ENCODE peak calls at places on chromosomes 5 and 9, in seven cellular contexts. Z is mesothelial cell of epicardium; O is nephron progenitor cell; G is stimulated activated CD8-positive, alpha-beta memory T cell treated with anti-CD3 and anti-CD28 coated beads, Interleukin-12 subunit alpha, Interleukin-12 subunit beta, amount 100 ng/mL, for 4 hours; A is NCI-H1417; D is activated naive CD8-positive, alpha-beta T cell treated with anti-CD3 and anti-CD28 coated beads, Interleukin-2, amount 50 U/mL, for 24 hours; C is fibroblast of the aortic adventitia. V is an unnamed sample.

GRCh38 chr9:35748858-35749514 is at the start of the genes GBA2 and RGP1:
- DNase-seq in Z (peak; percentile 42), C (peak; percentile 50), A (peak; percentile 69), G (peak; percentile 61), D (peak; percentile 80), O (peak; percentile 84), V (peak; percentile 61)

GRCh38 chr9:109060235-109060634 is 46.9 kb upstream of the CTNNAL1 start:
- DNase-seq in A (no peak), C (no peak), O (no peak), D (no peak), Z (no peak), G (no peak), V (no peak)

GRCh38 chr5:7745882-7746735 is 104.8 kb downstream of the CFAP90 start:
- DNase-seq in D (peak; percentile 55), O (peak; percentile 88), G (no peak), A (peak; percentile 93), Z (peak; percentile 53), C (peak; percentile 79), V (peak; percentile 43)

GRCh38 chr5:127505819-127506218 is 11.6 kb upstream of the PRRC1 start:
- DNase-seq in G (no peak), O (no peak), D (no peak), A (no peak), C (no peak), Z (no peak), V (no peak)

GRCh38 chr9:134341306-134341705 is 15.1 kb downstream of the RXRA start:
- DNase-seq in A (no peak), Z (no peak), O (no peak), D (no peak), G (no peak), C (no peak), V (no peak)

GRCh38 chr9:99234618-99235017 is 12.5 kb downstream of the SEC61B start:
- DNase-seq in D (no peak), O (no peak), A (no peak), G (no peak), Z (no peak), C (no peak), V (no peak)

GRCh38 chr5:123807177-123807900 is 295.4 kb downstream of the CSNK1G3 start:
- DNase-seq in C (no peak), A (peak; percentile 78), D (no peak), G (no peak), Z (no peak), O (no peak), V (no peak)

GRCh38 chr5:41112486-41113455 is 41.6 kb upstream of the MROH2B start:
- DNase-seq in C (peak; percentile 60), O (no peak), A (no peak), D (no peak), G (no peak), Z (no peak), V (no peak)

GRCh38 chr9:108724122-108724521 is 131.7 kb downstream of the ACTL7B start:
- DNase-seq in D (no peak), O (no peak), G (no peak), Z (no peak), C (no peak), A (no peak), V (no peak)

GRCh38 chr9:127333326-127334064 is 63.5 kb upstream of the SLC2A8 start:
- DNase-seq in A (no peak), O (no peak), D (no peak), C (no peak), G (no peak), Z (no peak), V (no peak)

GRCh38 chr5:130571076-130571475 is 594.0 kb downstream of the HINT1 start:
- DNase-seq in Z (no peak), D (no peak), A (no peak), C (no peak), G (no peak), O (no peak), V (no peak)

GRCh38 chr5:135697959-135698345 is 119.2 kb upstream of the CXCL14 start:
- DNase-seq in A (no peak), D (no peak), Z (no peak), C (no peak), O (no peak), G (no peak), V (no peak)

GRCh38 chr5:81256766-81257165 is 23.6 kb downstream of the CKMT2 start:
- DNase-seq in D (no peak), G (no peak), Z (no peak), O (no peak), C (no peak), A (no peak), V (no peak)

GRCh38 chr5:78803386-78803785 is 154.8 kb upstream of the LHFPL2 start:
- DNase-seq in C (peak; percentile 93), O (no peak), D (no peak), G (no peak), Z (no peak), A (no peak), V (no peak)

GRCh38 chr9:128103589-128103962 is 24.0 kb downstream of the PTGES2 start:
- DNase-seq in D (peak; percentile 41), Z (no peak), C (no peak), O (no peak), A (peak; percentile 52), G (no peak), V (peak; percentile 27)

GRCh38 chr9:18245911-18246310 is 228.0 kb upstream of the ADAMTSL1 start:
- DNase-seq in D (no peak), O (no peak), A (no peak), C (no peak), Z (no peak), G (no peak), V (no peak)

GRCh38 chr5:141960449-141961323 is 2.7 kb upstream of the PCDH12 start:
- DNase-seq in D (peak; percentile 92), O (peak; percentile 91), C (peak; percentile 86), A (peak; percentile 88), Z (peak; percentile 74), G (peak; percentile 68), V (peak; percentile 82)

GRCh38 chr5:76535577-76535976 is 87.6 kb downstream of the F2RL2 start:
- DNase-seq in A (no peak), O (no peak), D (no peak), Z (no peak), C (no peak), G (no peak), V (no peak)

GRCh38 chr5:143148461-143149170 is 254.9 kb downstream of the NR3C1 start:
- DNase-seq in O (no peak), Z (no peak), A (no peak), D (no peak), C (peak; percentile 62), G (no peak), V (no peak)

GRCh38 chr5:127112347-127112864 is 39.1 kb upstream of the C5orf63 start:
- DNase-seq in O (no peak), D (no peak), A (no peak), C (peak; percentile 10), G (no peak), Z (no peak), V (no peak)

GRCh38 chr5:142141463-142141862 is 32.9 kb downstream of the NDFIP1 start:
- DNase-seq in D (no peak), C (no peak), G (no peak), A (no peak), Z (no peak), O (no peak), V (no peak)

GRCh38 chr5:73856972-73857371 is 231.0 kb downstream of the ARHGEF28 start:
- DNase-seq in O (no peak), G (no peak), Z (no peak), C (peak; percentile 11), D (no peak), A (no peak), V (no peak)

GRCh38 chr9:87250205-87250604 is 247.5 kb upstream of the DAPK1 start:
- DNase-seq in C (no peak), Z (no peak), O (no peak), G (no peak), D (no peak), A (no peak), V (no peak)

GRCh38 chr9:77156646-77157371 is 20.5 kb upstream of the VPS13A start:
- DNase-seq in G (no peak), Z (no peak), D (no peak), C (peak; percentile 29), O (no peak), A (peak; percentile 57), V (no peak)

GRCh38 chr5:122743231-122743630 is 31.6 kb upstream of the SNX2 start:
- DNase-seq in G (no peak), C (no peak), D (no peak), O (no peak), A (no peak), Z (no peak), V (no peak)

GRCh38 chr9:7970666-7971335 is 171.2 kb upstream of the DMAC1 start:
- DNase-seq in O (no peak), C (peak; percentile 57), A (no peak), G (no peak), D (no peak), Z (no peak), V (no peak)

GRCh38 chr9:111481885-111482636 is 2.1 kb downstream of the ECPAS start:
- DNase-seq in O (peak; percentile 14), C (peak; percentile 55), D (no peak), G (no peak), A (peak; percentile 79), Z (no peak), V (peak; percentile 8)

GRCh38 chr5:159316519-159317383 is 13.5 kb downstream of the IL12B start:
- DNase-seq in C (peak; percentile 73), D (peak; percentile 29), A (peak; percentile 43), Z (no peak), G (peak; percentile 10), O (peak; percentile 26), V (peak; percentile 43)

GRCh38 chr9:129458663-129459549 is 162.0 kb downstream of the C9orf50 start:
- DNase-seq in C (no peak), A (peak; percentile 81), G (no peak), D (peak; percentile 55), O (peak; percentile 52), Z (no peak), V (no peak)

GRCh38 chr5:40233268-40233667 is 446.4 kb upstream of the PTGER4 start:
- DNase-seq in D (no peak), O (no peak), G (no peak), Z (no peak), C (no peak), A (no peak), V (no peak)

GRCh38 chr5:104241051-104241450 is 678.5 kb upstream of the NUDT12 start:
- DNase-seq in A (no peak), O (no peak), C (no peak), G (no peak), Z (no peak), D (no peak), V (no peak)

GRCh38 chr9:38023661-38024035 is 45.4 kb downstream of the SHB start:
- DNase-seq in A (peak; percentile 47), D (no peak), Z (no peak), C (no peak), G (no peak), O (no peak), V (no peak)

GRCh38 chr9:4793412-4794005 is 765 bp downstream of the RCL1 start:
- DNase-seq in D (no peak), G (no peak), Z (no peak), C (peak; percentile 15), A (no peak), O (no peak), V (no peak)

GRCh38 chr9:129143031-129143441 is 31.8 kb downstream of the PTPA start:
- DNase-seq in A (peak; percentile 72), O (peak; percentile 89), Z (peak; percentile 65), D (peak; percentile 85), G (peak; percentile 49), C (peak; percentile 96), V (peak; percentile 71)

V was measured in CD4-positive, CD25-positive, alpha-beta regulatory T cell.